ENCODE peak calls at places on chromosomes 12 and 14, in four cellular contexts. T is GM12878, B is HepG2, H is K562. G is an unnamed sample.

GRCh38 chr12:109663766-109664165 is 49.9 kb upstream of the FAM222A start:
- DNase-seq in T (no peak), B (no peak), H (no peak), G (no peak)

GRCh38 chr12:139585-139984 is 73.0 kb downstream of the IQSEC3 start:
- DNase-seq in T (no peak), B (no peak), H (no peak), G (peak; percentile 38)

GRCh38 chr12:98660521-98660920 is 15.4 kb downstream of the APAF1 start:
- DNase-seq in T (no peak), B (no peak), H (no peak), G (no peak)

GRCh38 chr14:89813485-89814080 is 140.9 kb downstream of the EFCAB11 start:
- DNase-seq in T (no peak), B (no peak), H (no peak), G (no peak)

GRCh38 chr12:53046655-53047220 is 3.1 kb upstream of the TNS2 start:
- DNase-seq in T (no peak), B (peak; percentile 51), H (peak; percentile 29), G (peak; percentile 34)

GRCh38 chr12:59005195-59005961 is 85.1 kb upstream of the LRIG3 start:
- DNase-seq in T (no peak), B (no peak), H (no peak), G (no peak)

GRCh38 chr14:65840786-65841185 is 428.3 kb downstream of the FUT8 start:
- DNase-seq in T (no peak), B (no peak), H (no peak), G (no peak)

GRCh38 chr14:58599145-58599544 is 38.6 kb upstream of the DACT1 start:
- DNase-seq in T (no peak), B (no peak), H (no peak), G (no peak)

GRCh38 chr12:46049665-46050064 is 59.3 kb upstream of the SCAF11 start:
- DNase-seq in T (no peak), B (no peak), H (no peak), G (no peak)

GRCh38 chr14:54632452-54632851 is 65.5 kb downstream of the SAMD4A start:
- DNase-seq in T (no peak), B (no peak), H (no peak), G (no peak)

GRCh38 chr12:77237896-77238295 is 172.5 kb upstream of the E2F7 start:
- DNase-seq in T (no peak), B (no peak), H (no peak), G (no peak)

GRCh38 chr12:41882144-41882805 is 262.4 kb downstream of the GXYLT1 start:
- DNase-seq in T (no peak), B (no peak), H (no peak), G (no peak)

GRCh38 chr14:67377916-67378315 is 17.8 kb downstream of the EIF2S1 start:
- DNase-seq in T (no peak), B (no peak), H (no peak), G (no peak)

GRCh38 chr12:96327889-96328288 is 72.3 kb downstream of the CDK17 start:
- DNase-seq in T (no peak), B (no peak), H (no peak), G (no peak)

GRCh38 chr14:51607677-51608076 is 44.0 kb upstream of the FRMD6 start:
- DNase-seq in T (no peak), B (no peak), H (no peak), G (no peak)

GRCh38 chr14:51521764-51522163 is 129.9 kb upstream of the FRMD6 start:
- DNase-seq in T (no peak), B (no peak), H (no peak), G (no peak)

GRCh38 chr12:15684896-15685658 is 104.1 kb downstream of the EPS8 start:
- DNase-seq in T (no peak), B (no peak), H (no peak), G (no peak)

GRCh38 chr14:95515523-95516517 is 630 bp downstream of the SYNE3 start:
- DNase-seq in T (no peak), B (peak; percentile 39), H (peak; percentile 73), G (peak; percentile 69)

GRCh38 chr14:103126873-103127304 is 3.6 kb downstream of the TNFAIP2 start:
- DNase-seq in T (no peak), B (peak; percentile 63), H (no peak), G (peak; percentile 49)

GRCh38 chr12:67414011-67414715 is 145.0 kb downstream of the CAND1 start:
- DNase-seq in T (no peak), B (no peak), H (no peak), G (no peak)

GRCh38 chr14:106802413-106803364 is 1276.3 kb downstream of the TMEM121 start:
- DNase-seq in T (no peak), B (peak; percentile 40), H (no peak), G (no peak)

GRCh38 chr12:19461986-19462385 is 22.7 kb downstream of the AEBP2 start:
- DNase-seq in T (no peak), B (no peak), H (no peak), G (no peak)

GRCh38 chr14:98955741-98956070 is 316.3 kb downstream of the BCL11B start:
- DNase-seq in T (no peak), B (no peak), H (no peak), G (no peak)

GRCh38 chr14:98954347-98955000 is 317.5 kb downstream of the BCL11B start:
- DNase-seq in T (no peak), B (no peak), H (no peak), G (no peak)

GRCh38 chr14:98952595-98953325 is 319.2 kb downstream of the BCL11B start:
- DNase-seq in T (no peak), B (no peak), H (no peak), G (no peak)

GRCh38 chr14:98955036-98955740 is 316.8 kb downstream of the BCL11B start:
- DNase-seq in T (no peak), B (no peak), H (no peak), G (no peak)

DNA sequence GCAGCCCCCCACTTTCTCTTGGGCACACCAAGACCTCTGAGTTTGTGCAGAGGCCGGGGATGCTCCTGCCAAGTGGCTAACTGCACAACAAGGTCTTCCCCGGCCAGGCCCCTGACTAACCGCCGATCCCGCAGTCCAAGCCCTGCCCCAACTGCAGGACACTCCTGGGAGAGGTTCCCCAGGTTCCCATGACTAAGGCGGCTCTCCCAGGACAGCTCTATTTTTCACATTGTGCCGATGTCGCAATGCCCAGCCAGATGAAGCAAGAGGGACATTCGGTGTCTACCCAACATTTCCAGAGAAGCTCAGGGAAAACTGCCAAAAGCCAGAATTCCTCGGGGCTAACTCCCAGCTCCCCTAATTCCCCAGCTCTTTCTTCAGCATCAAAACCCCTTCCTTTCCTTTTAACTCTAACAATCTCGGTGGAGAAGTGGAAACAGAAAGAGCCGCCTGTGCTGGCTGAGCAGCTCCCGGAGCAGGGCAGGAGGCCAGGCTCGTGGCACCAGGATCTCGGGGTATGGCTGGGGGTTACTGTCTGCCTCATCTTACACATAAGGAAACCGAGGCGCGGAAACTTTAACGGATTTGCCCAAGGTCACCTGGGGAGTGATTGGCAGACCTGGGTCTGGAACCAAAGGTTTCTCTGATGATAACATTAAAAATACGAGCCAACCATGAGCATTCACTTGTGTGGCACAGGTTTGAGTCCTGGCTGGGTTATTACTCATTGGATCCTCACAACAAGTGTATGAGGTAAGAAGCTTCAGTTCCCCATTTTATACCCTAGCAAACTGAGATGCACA is 318.3 kb downstream of the BCL11B start:
- DNase-seq in T (no peak), B (no peak), H (no peak), G (no peak)
- TF ChIP-seq FOXK2 in T (no peak), B (no peak), H (no peak), G (no peak)

DNA sequence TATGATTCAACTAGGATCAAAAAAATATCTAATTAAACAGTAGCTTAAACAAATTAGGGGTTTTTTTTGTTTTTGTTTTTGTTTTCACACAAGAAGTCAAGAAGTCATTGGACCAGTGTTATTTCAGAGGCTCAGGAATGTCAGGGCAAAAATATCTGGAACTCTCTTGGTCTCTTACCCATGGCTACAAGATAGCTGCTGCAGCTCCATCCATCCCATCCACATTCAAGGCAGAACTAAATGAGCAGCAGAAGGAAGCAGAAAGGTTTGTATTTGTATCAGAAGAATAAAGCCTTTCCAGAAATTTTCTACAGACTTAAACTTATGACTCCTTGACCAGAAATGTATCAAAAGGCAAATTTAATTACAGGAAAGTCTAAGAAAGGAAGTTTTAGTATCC is 33.8 kb upstream of the BCL2L14 start:
- DNase-seq in T (no peak), B (no peak), H (no peak), G (no peak)
- TF ChIP-seq BHLHE40 in T (no peak), B (no peak), H (no peak), G (no peak)

GRCh38 chr14:64091217-64091616 is 203.0 kb downstream of the ESR2 start:
- DNase-seq in T (no peak), B (no peak), H (no peak), G (no peak)

GRCh38 chr14:64092338-64092737 is 201.8 kb downstream of the ESR2 start:
- DNase-seq in T (no peak), B (no peak), H (no peak), G (no peak)

GRCh38 chr14:64089920-64090319 is 204.3 kb downstream of the ESR2 start:
- DNase-seq in T (no peak), B (no peak), H (no peak), G (no peak)

GRCh38 chr14:64095620-64096019 is 198.6 kb downstream of the ESR2 start:
- DNase-seq in T (no peak), B (no peak), H (no peak), G (no peak)

DNA sequence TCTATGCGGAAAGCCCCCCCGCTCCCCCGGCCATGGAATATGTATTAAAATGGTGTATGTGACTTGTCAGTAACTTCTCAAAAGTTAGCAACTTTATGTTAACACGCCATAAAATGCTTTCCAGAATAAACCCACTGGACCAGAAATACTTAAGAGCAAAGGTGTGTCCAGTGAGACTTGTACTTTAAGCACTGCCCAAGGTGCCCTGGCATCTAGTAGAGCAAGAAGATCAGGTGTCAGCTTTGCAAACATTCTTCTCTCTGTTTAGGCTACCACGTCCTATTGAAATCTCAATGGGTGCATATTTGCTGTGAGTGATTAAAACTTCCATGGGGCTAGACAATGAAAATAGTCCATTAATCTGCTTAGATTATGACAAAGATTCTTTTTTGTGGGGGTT is 201.2 kb downstream of the ESR2 start:
- DNase-seq in T (no peak), B (no peak), H (no peak), G (no peak)
- TF ChIP-seq FOXK2 in T (no peak), B (no peak), H (no peak), G (no peak)

GRCh38 chr12:122888232-122888752 is 7.6 kb downstream of the VPS37B start:
- DNase-seq in T (no peak), B (peak; percentile 78), H (peak; percentile 45), G (no peak)
- TF ChIP-seq BHLHE40 in T (no peak), B (no peak), H (no peak), G (no peak)

DNA sequence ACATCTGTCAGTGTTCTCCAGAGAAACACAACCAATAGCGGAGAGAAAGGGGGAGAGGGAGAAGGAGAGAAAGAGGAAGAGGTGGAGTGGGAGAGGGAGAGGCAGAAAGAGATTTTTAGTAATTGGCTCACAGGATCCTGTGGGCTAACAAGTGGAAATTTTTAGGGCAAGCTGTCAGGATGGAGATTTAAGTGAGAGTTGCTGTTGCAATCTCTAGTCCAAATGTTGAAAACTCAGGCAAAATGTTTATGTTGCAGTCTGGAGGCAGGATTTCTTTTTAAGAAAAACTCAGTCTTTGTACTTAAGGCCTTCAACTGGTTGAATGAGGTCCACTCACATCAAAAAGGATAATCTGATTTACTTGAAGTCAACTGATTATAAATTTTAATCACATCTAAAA is 12.5 kb upstream of the GLIPR1L2 start:
- DNase-seq in T (no peak), B (no peak), H (no peak), G (no peak)
- TF ChIP-seq FOXK2 in T (no peak), B (no peak), H (no peak), G (no peak)

GRCh38 chr12:103772367-103773108 is 68.5 kb downstream of the NT5DC3 start:
- DNase-seq in T (no peak), B (no peak), H (no peak), G (no peak)
- TF ChIP-seq BHLHE40 in T (no peak), B (no peak), H (no peak), G (no peak)